ENCODE peak calls at places on chromosomes 1 and 21, in four cellular contexts. One of them, this sample, is unnamed. For H3K4me1, the result is how much of the 10 kb centered on the place peaks cover.

GRCh38 chr1:7595338-7595737 is 175.8 kb upstream of the VAMP3 start:
- DNase-seq in heart right ventricle: no peak
- DNase-seq in esophagus muscularis mucosa: no peak
- DNase-seq in transverse colon: no peak
- DNase-seq in this sample: no peak

GRCh38 chr1:68141801-68142440 is 90.4 kb downstream of the WLS start:
- DNase-seq in heart right ventricle: peak
- DNase-seq in esophagus muscularis mucosa: no peak
- DNase-seq in transverse colon: no peak
- DNase-seq in this sample: peak

GRCh38 chr1:28056129-28056925 is 32.1 kb downstream of the EYA3 start:
- DNase-seq in heart right ventricle: no peak
- DNase-seq in esophagus muscularis mucosa: no peak
- DNase-seq in transverse colon: no peak
- DNase-seq in this sample: no peak

GRCh38 chr1:114718661-114719423 is 2.3 kb upstream of the NRAS start:
- DNase-seq in heart right ventricle: no peak
- DNase-seq in esophagus muscularis mucosa: no peak
- DNase-seq in transverse colon: no peak
- DNase-seq in this sample: no peak

GRCh38 chr21:26769613-26770188 is 75.5 kb downstream of the ADAMTS1 start:
- DNase-seq in heart right ventricle: peak
- DNase-seq in esophagus muscularis mucosa: no peak
- DNase-seq in transverse colon: no peak
- DNase-seq in this sample: peak

GRCh38 chr1:169019419-169020058 is 87.0 kb upstream of the ATP1B1 start:
- DNase-seq in heart right ventricle: no peak
- DNase-seq in esophagus muscularis mucosa: no peak
- DNase-seq in transverse colon: peak
- DNase-seq in this sample: no peak

GRCh38 chr1:171280596-171280995 is 32.3 kb downstream of the FMO1 start:
- DNase-seq in heart right ventricle: no peak
- DNase-seq in esophagus muscularis mucosa: peak
- DNase-seq in transverse colon: no peak
- DNase-seq in this sample: no peak

GRCh38 chr1:182113879-182114626 is 52.5 kb upstream of the ZNF648 start:
- DNase-seq in heart right ventricle: no peak
- DNase-seq in esophagus muscularis mucosa: no peak
- DNase-seq in transverse colon: no peak
- DNase-seq in this sample: no peak

GRCh38 chr1:226646026-226646869 is 92.8 kb downstream of the ITPKB start:
- DNase-seq in heart right ventricle: no peak
- DNase-seq in esophagus muscularis mucosa: no peak
- DNase-seq in transverse colon: no peak
- DNase-seq in this sample: no peak

GRCh38 chr1:185421485-185422100 is 104.5 kb upstream of the IVNS1ABP start:
- DNase-seq in heart right ventricle: no peak
- DNase-seq in esophagus muscularis mucosa: no peak
- DNase-seq in transverse colon: no peak
- DNase-seq in this sample: no peak

GRCh38 chr1:27301582-27302199 is 20.3 kb upstream of the TMEM222 start:
- DNase-seq in heart right ventricle: no peak
- DNase-seq in esophagus muscularis mucosa: no peak
- DNase-seq in transverse colon: no peak
- DNase-seq in this sample: no peak

GRCh38 chr1:214540324-214540723 is 11.1 kb downstream of the PTPN14 start:
- DNase-seq in heart right ventricle: peak
- DNase-seq in esophagus muscularis mucosa: no peak
- DNase-seq in transverse colon: no peak
- DNase-seq in this sample: no peak

GRCh38 chr1:153141377-153141776 is 9.3 kb downstream of the SPRR2G start:
- DNase-seq in heart right ventricle: no peak
- DNase-seq in esophagus muscularis mucosa: no peak
- DNase-seq in transverse colon: no peak
- DNase-seq in this sample: no peak

GRCh38 chr1:64282353-64282752 is 78.9 kb downstream of the UBE2U start:
- DNase-seq in heart right ventricle: no peak
- DNase-seq in esophagus muscularis mucosa: no peak
- DNase-seq in transverse colon: no peak
- DNase-seq in this sample: no peak

GRCh38 chr1:226123591-226124471 is 61.3 kb downstream of the H3-3A start:
- DNase-seq in heart right ventricle: no peak
- DNase-seq in esophagus muscularis mucosa: no peak
- DNase-seq in transverse colon: peak
- DNase-seq in this sample: no peak

GRCh38 chr1:150156868-150157603 is 7.3 kb downstream of the PLEKHO1 start:
- DNase-seq in heart right ventricle: no peak
- DNase-seq in esophagus muscularis mucosa: no peak
- DNase-seq in transverse colon: no peak
- DNase-seq in this sample: no peak
- H3K27ac ChIP-seq in heart right ventricle: peak
- H3K27ac ChIP-seq in esophagus muscularis mucosa: peak
- H3K27ac ChIP-seq in transverse colon: peak
- H3K27ac ChIP-seq in this sample: no peak

GRCh38 chr1:26155370-26156284 is 3.3 kb upstream of the FAM110D start:
- DNase-seq in heart right ventricle: peak
- DNase-seq in esophagus muscularis mucosa: no peak
- DNase-seq in transverse colon: no peak
- DNase-seq in this sample: peak

GRCh38 chr1:26156285-26157038 is 2.4 kb upstream of the FAM110D start:
- DNase-seq in heart right ventricle: peak
- DNase-seq in esophagus muscularis mucosa: no peak
- DNase-seq in transverse colon: no peak
- DNase-seq in this sample: peak

GRCh38 chr1:26159113-26160039 is 497 bp downstream of the FAM110D start:
- DNase-seq in heart right ventricle: peak
- DNase-seq in esophagus muscularis mucosa: no peak
- DNase-seq in transverse colon: no peak
- DNase-seq in this sample: no peak

GRCh38 chr1:26160527-26161407 is 1.9 kb downstream of the FAM110D start:
- DNase-seq in heart right ventricle: peak
- DNase-seq in esophagus muscularis mucosa: no peak
- DNase-seq in transverse colon: no peak
- DNase-seq in this sample: peak

GRCh38 chr1:26158271-26159112 is at the start of gene FAM110D:
- DNase-seq in heart right ventricle: peak
- DNase-seq in esophagus muscularis mucosa: no peak
- DNase-seq in transverse colon: no peak
- DNase-seq in this sample: peak
- H3K4me1 ChIP-seq in heart right ventricle: half or more
- H3K4me1 ChIP-seq in esophagus muscularis mucosa: under half
- H3K4me1 ChIP-seq in transverse colon: under half
- H3K4me1 ChIP-seq in this sample: half or more

GRCh38 chr21:45559216-45560105 is 17.2 kb upstream of the SLC19A1 start:
- DNase-seq in heart right ventricle: no peak
- DNase-seq in esophagus muscularis mucosa: no peak
- DNase-seq in transverse colon: no peak
- DNase-seq in this sample: no peak

GRCh38 chr21:45558044-45558721 is 15.9 kb upstream of the SLC19A1 start:
- DNase-seq in heart right ventricle: no peak
- DNase-seq in esophagus muscularis mucosa: no peak
- DNase-seq in transverse colon: no peak
- DNase-seq in this sample: no peak

GRCh38 chr21:45556645-45557601 is 14.7 kb upstream of the SLC19A1 start:
- DNase-seq in heart right ventricle: no peak
- DNase-seq in esophagus muscularis mucosa: no peak
- DNase-seq in transverse colon: no peak
- DNase-seq in this sample: no peak

GRCh38 chr21:45556302-45556644 is 14.0 kb upstream of the SLC19A1 start:
- DNase-seq in heart right ventricle: no peak
- DNase-seq in esophagus muscularis mucosa: no peak
- DNase-seq in transverse colon: no peak
- DNase-seq in this sample: no peak

GRCh38 chr21:45557611-45558043 is 15.4 kb upstream of the SLC19A1 start:
- DNase-seq in heart right ventricle: no peak
- DNase-seq in esophagus muscularis mucosa: no peak
- DNase-seq in transverse colon: no peak
- DNase-seq in this sample: no peak
- H3K27ac ChIP-seq in heart right ventricle: no peak
- H3K27ac ChIP-seq in esophagus muscularis mucosa: no peak
- H3K27ac ChIP-seq in transverse colon: no peak
- H3K27ac ChIP-seq in this sample: no peak

DNA sequence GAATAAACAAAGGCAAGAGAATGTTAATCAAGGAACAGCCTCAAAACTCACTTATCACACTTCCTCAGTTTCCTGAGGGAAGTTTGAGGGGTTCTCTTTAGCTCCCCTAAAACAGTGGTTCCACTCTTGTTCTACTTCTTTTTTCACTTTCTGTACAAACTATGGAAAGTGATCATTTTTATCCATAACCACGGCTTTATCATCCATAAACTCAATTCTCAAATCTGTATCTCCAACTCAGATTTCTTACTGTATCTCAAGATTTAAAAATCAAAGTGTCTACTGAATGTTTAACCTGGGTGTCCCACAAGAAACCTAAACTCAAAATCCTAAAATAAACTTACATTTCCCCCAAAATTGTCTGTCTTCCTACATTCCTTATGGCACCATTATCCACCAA is 3.9 kb downstream of the PFDN2 start:
- DNase-seq in heart right ventricle: no peak
- DNase-seq in esophagus muscularis mucosa: no peak
- DNase-seq in transverse colon: no peak
- DNase-seq in this sample: no peak
- H3K4me1 ChIP-seq in heart right ventricle: half or more
- H3K4me1 ChIP-seq in esophagus muscularis mucosa: under half
- H3K4me1 ChIP-seq in transverse colon: under half
- H3K4me1 ChIP-seq in this sample: under half

GRCh38 chr21:44870748-44871495 is 2.6 kb downstream of the PTTG1IP start:
- DNase-seq in heart right ventricle: peak
- DNase-seq in esophagus muscularis mucosa: no peak
- DNase-seq in transverse colon: peak
- DNase-seq in this sample: no peak
- H3K27ac ChIP-seq in heart right ventricle: peak
- H3K27ac ChIP-seq in esophagus muscularis mucosa: peak
- H3K27ac ChIP-seq in transverse colon: peak
- H3K27ac ChIP-seq in this sample: no peak

This sample was measured in GM23338.